ENCODE peak calls at places on chromosome 2, in five cellular contexts. One of them, this sample, is unnamed.

GRCh38 chr2:113225505-113226259 is 51.9 kb downstream of the PSD4 start:
- DNase-seq in neuronal stem cell: peak; percentile 58
- DNase-seq in mesendoderm: peak; percentile 83
- DNase-seq in IMR-90: peak; percentile 49
- DNase-seq in mesenchymal stem cell: peak; percentile 75
- DNase-seq in this sample: peak; percentile 71

GRCh38 chr2:192218347-192218746 is 23.6 kb upstream of the TMEFF2 start:
- DNase-seq in neuronal stem cell: no peak
- DNase-seq in mesendoderm: no peak
- DNase-seq in mesenchymal stem cell: no peak
- DNase-seq in IMR-90: no peak
- DNase-seq in this sample: no peak

GRCh38 chr2:145254291-145254690 is 734.4 kb upstream of the ZEB2 start:
- DNase-seq in IMR-90: no peak
- DNase-seq in mesendoderm: no peak
- DNase-seq in mesenchymal stem cell: no peak
- DNase-seq in neuronal stem cell: no peak
- DNase-seq in this sample: no peak

GRCh38 chr2:30463535-30463934 is 16.5 kb downstream of the LCLAT1 start:
- DNase-seq in IMR-90: no peak
- DNase-seq in mesenchymal stem cell: no peak
- DNase-seq in neuronal stem cell: no peak
- DNase-seq in mesendoderm: no peak
- DNase-seq in this sample: no peak

GRCh38 chr2:82344670-82345069 is 2040.1 kb upstream of the LRRTM1 start:
- DNase-seq in mesenchymal stem cell: peak; percentile 13
- DNase-seq in IMR-90: no peak
- DNase-seq in neuronal stem cell: no peak
- DNase-seq in mesendoderm: peak; percentile 84
- DNase-seq in this sample: peak; percentile 30

GRCh38 chr2:10985901-10986535 is 74.3 kb downstream of the KCNF1 start:
- DNase-seq in neuronal stem cell: no peak
- DNase-seq in mesendoderm: no peak
- DNase-seq in mesenchymal stem cell: no peak
- DNase-seq in IMR-90: no peak
- DNase-seq in this sample: no peak

GRCh38 chr2:98548920-98549818 is 59.1 kb downstream of the COA5 start:
- DNase-seq in mesendoderm: no peak
- DNase-seq in IMR-90: no peak
- DNase-seq in mesenchymal stem cell: no peak
- DNase-seq in neuronal stem cell: no peak
- DNase-seq in this sample: no peak

GRCh38 chr2:159484537-159484936 is 131.8 kb downstream of the BAZ2B start:
- DNase-seq in neuronal stem cell: no peak
- DNase-seq in mesenchymal stem cell: no peak
- DNase-seq in IMR-90: no peak
- DNase-seq in mesendoderm: no peak
- DNase-seq in this sample: no peak

GRCh38 chr2:85119900-85120299 is 13.3 kb upstream of the TCF7L1 start:
- DNase-seq in mesendoderm: peak; percentile 65
- DNase-seq in IMR-90: no peak
- DNase-seq in mesenchymal stem cell: no peak
- DNase-seq in neuronal stem cell: peak; percentile 4
- DNase-seq in this sample: peak; percentile 86

GRCh38 chr2:218970916-218971315 is 11.4 kb downstream of the CDK5R2 start:
- DNase-seq in mesendoderm: no peak
- DNase-seq in neuronal stem cell: no peak
- DNase-seq in IMR-90: no peak
- DNase-seq in mesenchymal stem cell: no peak
- DNase-seq in this sample: no peak

GRCh38 chr2:128301501-128301966 is 17.1 kb downstream of the HS6ST1 start:
- DNase-seq in mesenchymal stem cell: peak; percentile 99
- DNase-seq in neuronal stem cell: no peak
- DNase-seq in IMR-90: peak; percentile 99
- DNase-seq in mesendoderm: no peak
- DNase-seq in this sample: no peak

GRCh38 chr2:233026211-233026813 is 6.2 kb upstream of the NEU2 start:
- DNase-seq in mesenchymal stem cell: peak; percentile 14
- DNase-seq in mesendoderm: peak; percentile 87
- DNase-seq in IMR-90: peak; percentile 50
- DNase-seq in neuronal stem cell: no peak
- DNase-seq in this sample: no peak

GRCh38 chr2:109127556-109127955 is 1.4 kb upstream of the SH3RF3 start:
- DNase-seq in neuronal stem cell: no peak
- DNase-seq in IMR-90: no peak
- DNase-seq in mesenchymal stem cell: no peak
- DNase-seq in mesendoderm: no peak
- DNase-seq in this sample: no peak

GRCh38 chr2:74863802-74864248 is 29.9 kb downstream of the HK2 start:
- DNase-seq in mesenchymal stem cell: no peak
- DNase-seq in IMR-90: no peak
- DNase-seq in mesendoderm: no peak
- DNase-seq in neuronal stem cell: no peak
- DNase-seq in this sample: no peak

GRCh38 chr2:160257015-160257741 is 57.1 kb upstream of the ITGB6 start:
- DNase-seq in mesenchymal stem cell: no peak
- DNase-seq in mesendoderm: no peak
- DNase-seq in neuronal stem cell: no peak
- DNase-seq in IMR-90: no peak
- DNase-seq in this sample: no peak

GRCh38 chr2:61187069-61187468 is 25.1 kb downstream of the C2orf74 start:
- DNase-seq in IMR-90: no peak
- DNase-seq in mesendoderm: no peak
- DNase-seq in mesenchymal stem cell: no peak
- DNase-seq in neuronal stem cell: no peak
- DNase-seq in this sample: no peak

GRCh38 chr2:105114551-105114950 is 76.7 kb downstream of the MRPS9 start:
- DNase-seq in IMR-90: peak; percentile 74
- DNase-seq in mesenchymal stem cell: peak; percentile 71
- DNase-seq in neuronal stem cell: peak; percentile 45
- DNase-seq in mesendoderm: peak; percentile 75
- DNase-seq in this sample: no peak

GRCh38 chr2:47271054-47272000 is 116.2 kb upstream of the STPG4 start:
- DNase-seq in mesenchymal stem cell: no peak
- DNase-seq in neuronal stem cell: no peak
- DNase-seq in IMR-90: no peak
- DNase-seq in mesendoderm: no peak
- DNase-seq in this sample: no peak

GRCh38 chr2:222298311-222299150 is at the start of gene PAX3:
- DNase-seq in neuronal stem cell: no peak
- DNase-seq in mesendoderm: no peak
- DNase-seq in IMR-90: no peak
- DNase-seq in mesenchymal stem cell: no peak
- DNase-seq in this sample: peak; percentile 86

GRCh38 chr2:53442783-53443182 is 324.8 kb upstream of the CHAC2 start:
- DNase-seq in IMR-90: no peak
- DNase-seq in mesendoderm: peak; percentile 45
- DNase-seq in mesenchymal stem cell: no peak
- DNase-seq in neuronal stem cell: no peak
- DNase-seq in this sample: peak; percentile 57

GRCh38 chr2:200308421-200309295 is 2.2 kb downstream of the SPATS2L start:
- DNase-seq in neuronal stem cell: no peak
- DNase-seq in mesenchymal stem cell: peak; percentile 62
- DNase-seq in mesendoderm: no peak
- DNase-seq in IMR-90: peak; percentile 63
- DNase-seq in this sample: no peak

GRCh38 chr2:200306969-200307811 is 697 bp downstream of the SPATS2L start:
- DNase-seq in mesenchymal stem cell: peak; percentile 43
- DNase-seq in mesendoderm: no peak
- DNase-seq in IMR-90: no peak
- DNase-seq in neuronal stem cell: peak; percentile 50
- DNase-seq in this sample: peak; percentile 39

GRCh38 chr2:200306719-200306968 is 151 bp downstream of the SPATS2L start:
- DNase-seq in IMR-90: no peak
- DNase-seq in mesendoderm: no peak
- DNase-seq in neuronal stem cell: peak; percentile 18
- DNase-seq in mesenchymal stem cell: no peak
- DNase-seq in this sample: no peak

GRCh38 chr2:200308001-200308400 is 1.5 kb downstream of the SPATS2L start:
- DNase-seq in mesendoderm: no peak
- DNase-seq in mesenchymal stem cell: peak; percentile 69
- DNase-seq in IMR-90: peak; percentile 61
- DNase-seq in neuronal stem cell: no peak
- DNase-seq in this sample: no peak

DNA sequence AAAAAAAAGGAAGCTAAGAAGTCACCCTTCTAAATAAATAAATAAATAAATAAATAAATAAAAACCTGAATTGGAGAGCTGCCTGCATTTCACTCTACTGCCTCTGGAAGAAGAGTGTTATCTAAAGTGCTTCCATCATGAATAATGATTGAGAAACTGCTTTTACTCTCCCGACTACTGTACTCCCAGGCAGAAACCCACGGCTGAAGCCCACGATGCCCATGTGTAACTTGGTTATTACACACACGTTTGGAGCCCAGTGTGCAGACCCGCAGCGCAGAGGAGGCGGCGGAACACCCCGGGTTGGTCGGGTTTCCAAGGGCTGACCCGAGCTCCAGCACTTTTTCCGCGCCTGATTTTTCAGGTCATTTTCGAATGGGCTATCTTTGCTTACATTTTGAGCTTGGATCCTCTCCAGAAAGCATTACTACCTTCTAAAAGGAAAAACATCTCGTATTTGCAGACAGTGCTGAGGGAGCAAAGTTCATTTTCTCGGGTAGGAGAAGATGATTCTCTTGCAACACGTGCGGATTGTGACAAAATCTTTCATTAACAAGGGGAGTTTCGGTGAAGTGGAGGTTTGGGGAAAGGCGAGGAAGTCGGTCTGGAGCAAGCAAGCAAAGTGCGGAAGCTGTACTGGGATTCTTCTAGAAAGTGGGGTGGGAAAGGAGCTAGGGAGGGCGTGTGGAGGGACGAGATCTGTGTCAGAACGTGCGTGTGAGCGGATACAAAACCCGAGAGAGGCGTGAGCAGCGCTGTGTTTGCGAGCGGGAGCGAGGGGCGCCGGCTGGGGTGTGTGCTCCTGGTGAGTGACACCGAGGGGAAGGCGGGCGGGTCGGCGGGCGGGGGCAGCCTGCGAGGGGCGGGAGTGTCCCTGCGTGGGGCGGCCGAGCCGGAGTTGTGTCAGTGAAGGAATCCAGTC is at the start of gene SPATS2L:
- DNase-seq in IMR-90: peak; percentile 86
- DNase-seq in mesenchymal stem cell: peak; percentile 88
- DNase-seq in neuronal stem cell: peak; percentile 45
- DNase-seq in mesendoderm: peak; percentile 86
- DNase-seq in this sample: peak; percentile 65
- H2BK5ac ChIP-seq in IMR-90: peak within 1 kb of the TSS; percentile 93
- H2BK5ac ChIP-seq in mesenchymal stem cell: peak within 1 kb of the TSS; percentile 94
- H2BK5ac ChIP-seq in neuronal stem cell: peak within 1 kb of the TSS; percentile 67
- H2BK5ac ChIP-seq in mesendoderm: peak within 1 kb of the TSS; percentile 96
- H2BK5ac ChIP-seq in this sample: peak within 1 kb of the TSS; percentile 82

GRCh38 chr2:54456526-54457325 is 599 bp downstream of the SPTBN1 start:
- DNase-seq in neuronal stem cell: peak; percentile 67
- DNase-seq in IMR-90: peak; percentile 19
- DNase-seq in mesenchymal stem cell: peak; percentile 45
- DNase-seq in mesendoderm: peak; percentile 59
- DNase-seq in this sample: peak; percentile 44
- H2BK5ac ChIP-seq in neuronal stem cell: peak overlapping the region; percentile 53
- H2BK5ac ChIP-seq in IMR-90: peak overlapping the region; percentile 57
- H2BK5ac ChIP-seq in mesenchymal stem cell: peak overlapping the region; percentile 84
- H2BK5ac ChIP-seq in mesendoderm: no peak overlapping the region
- H2BK5ac ChIP-seq in this sample: no peak overlapping the region

GRCh38 chr2:42054657-42055430 is 7.0 kb downstream of the PKDCC start:
- DNase-seq in mesendoderm: peak; percentile 64
- DNase-seq in mesenchymal stem cell: no peak
- DNase-seq in neuronal stem cell: no peak
- DNase-seq in IMR-90: no peak
- DNase-seq in this sample: peak; percentile 86
- H2BK5ac ChIP-seq in mesendoderm: no peak overlapping the region
- H2BK5ac ChIP-seq in mesenchymal stem cell: no peak overlapping the region
- H2BK5ac ChIP-seq in neuronal stem cell: no peak overlapping the region
- H2BK5ac ChIP-seq in IMR-90: peak overlapping the region; percentile 7
- H2BK5ac ChIP-seq in this sample: no peak overlapping the region

DNA sequence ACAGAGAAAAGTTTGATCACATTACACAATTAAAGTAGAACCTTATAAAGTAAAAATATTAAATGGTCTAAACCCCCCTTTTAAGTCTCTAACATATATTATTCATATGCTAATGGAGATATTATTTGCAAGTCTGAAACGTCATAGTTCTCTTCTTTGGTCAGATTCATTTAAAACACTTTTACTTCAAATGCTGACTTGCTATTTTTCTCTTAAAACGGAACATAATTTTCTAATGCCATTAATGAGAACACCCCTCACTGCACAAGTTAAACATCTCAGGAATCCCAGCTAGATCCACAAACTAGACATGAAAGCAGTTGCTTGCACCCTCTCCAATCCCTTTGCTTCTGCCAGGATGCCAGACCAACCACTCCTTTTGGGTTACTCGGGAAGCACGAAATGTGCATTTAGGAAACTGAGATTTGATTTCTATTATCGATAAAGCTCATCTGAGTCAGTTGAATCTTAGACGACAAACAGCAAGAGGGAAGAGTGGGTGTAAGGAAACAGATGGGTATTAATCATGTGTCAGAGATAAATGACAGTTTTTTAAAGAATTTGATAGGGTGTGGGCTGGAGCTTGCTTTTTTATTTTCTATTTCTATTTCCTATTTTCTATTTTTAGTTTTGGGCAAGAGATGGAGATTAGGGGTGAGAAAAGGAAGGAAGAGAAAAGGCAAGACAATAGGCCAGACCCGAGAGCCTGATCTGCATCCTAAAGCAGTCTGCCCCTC is 1.5 kb downstream of the ADD2 start:
- DNase-seq in neuronal stem cell: no peak
- DNase-seq in mesenchymal stem cell: no peak
- DNase-seq in mesendoderm: no peak
- DNase-seq in IMR-90: no peak
- DNase-seq in this sample: no peak
- H2BK5ac ChIP-seq in neuronal stem cell: no peak overlapping the region
- H2BK5ac ChIP-seq in mesenchymal stem cell: no peak overlapping the region
- H2BK5ac ChIP-seq in mesendoderm: no peak overlapping the region
- H2BK5ac ChIP-seq in IMR-90: no peak overlapping the region
- H2BK5ac ChIP-seq in this sample: no peak overlapping the region

GRCh38 chr2:171571721-171572120 is 49.4 kb downstream of the CYBRD1 start:
- DNase-seq in neuronal stem cell: no peak
- DNase-seq in IMR-90: no peak
- DNase-seq in mesenchymal stem cell: no peak
- DNase-seq in mesendoderm: no peak
- DNase-seq in this sample: no peak
- H2BK5ac ChIP-seq in neuronal stem cell: no peak overlapping the region
- H2BK5ac ChIP-seq in IMR-90: no peak overlapping the region
- H2BK5ac ChIP-seq in mesenchymal stem cell: no peak overlapping the region
- H2BK5ac ChIP-seq in mesendoderm: no peak overlapping the region
- H2BK5ac ChIP-seq in this sample: no peak overlapping the region

DNA sequence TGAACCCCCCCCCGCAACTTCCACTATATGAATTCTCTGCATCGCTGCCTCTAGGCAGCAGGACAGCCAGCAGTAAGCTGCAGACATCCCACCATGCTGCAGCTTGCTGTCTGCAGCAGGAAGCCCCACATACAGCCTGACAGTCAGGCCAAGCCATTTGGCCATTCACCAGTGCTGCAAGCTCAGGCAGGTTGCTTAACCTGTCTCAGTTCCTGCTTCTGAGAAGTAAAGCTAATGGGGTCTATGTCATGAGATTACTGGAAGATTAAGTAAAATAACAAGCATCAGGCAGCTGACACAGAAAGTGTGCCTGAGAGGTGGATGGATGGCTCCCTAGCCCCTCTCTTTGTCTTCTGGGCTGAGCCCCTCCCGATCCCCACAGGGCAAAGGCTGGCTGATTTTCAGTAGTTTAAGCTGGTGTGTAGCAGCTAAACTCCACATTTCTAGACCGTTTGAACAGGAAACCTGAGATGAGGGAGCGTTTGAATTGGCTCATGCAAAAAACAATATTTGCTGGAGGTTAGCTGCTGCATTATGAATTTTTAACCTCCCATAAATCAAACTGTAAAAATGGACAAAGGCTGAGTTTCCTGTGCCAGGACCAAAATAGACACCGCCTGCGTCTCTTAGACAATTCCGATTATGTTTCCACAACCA is 193.8 kb upstream of the ARL4C start:
- DNase-seq in mesenchymal stem cell: no peak
- DNase-seq in IMR-90: peak; percentile 58
- DNase-seq in neuronal stem cell: no peak
- DNase-seq in mesendoderm: no peak
- DNase-seq in this sample: no peak
- H2BK5ac ChIP-seq in mesenchymal stem cell: no peak overlapping the region
- H2BK5ac ChIP-seq in IMR-90: no peak overlapping the region
- H2BK5ac ChIP-seq in neuronal stem cell: no peak overlapping the region
- H2BK5ac ChIP-seq in mesendoderm: no peak overlapping the region
- H2BK5ac ChIP-seq in this sample: no peak overlapping the region